ENCODE peak calls at places on chromosomes 3 and 15, in six cellular contexts. J is AG04450, C is body of pancreas, Z is stomach, W is left lung, L is neural progenitor cell. Q is an unnamed sample.

GRCh38 chr3:113148307-113148703 is 63.1 kb upstream of the BOC start:
- DNase-seq in J (no peak), C (no peak), Z (no peak), W (no peak), L (no peak), Q (no peak)

GRCh38 chr15:92021765-92022164 is 168.3 kb downstream of the SLCO3A1 start:
- DNase-seq in J (no peak), C (no peak), Z (no peak), W (no peak), L (no peak), Q (no peak)

GRCh38 chr15:90885432-90886290 is 1.4 kb downstream of the FES start:
- DNase-seq in J (peak), C (peak), Z (peak), W (peak), L (peak), Q (peak)

GRCh38 chr3:186216903-186217819 is 108.3 kb upstream of the ETV5 start:
- DNase-seq in J (no peak), C (no peak), Z (no peak), W (no peak), L (no peak), Q (no peak)

GRCh38 chr3:171108066-171108465 is 81.5 kb upstream of the SLC2A2 start:
- DNase-seq in J (no peak), C (no peak), Z (no peak), W (no peak), L (no peak), Q (no peak)

GRCh38 chr3:172885704-172886103 is 135.2 kb downstream of the ECT2 start:
- DNase-seq in J (no peak), C (no peak), Z (no peak), W (no peak), L (no peak), Q (no peak)

GRCh38 chr3:39349080-39349479 is 19.6 kb downstream of the CCR8 start:
- DNase-seq in J (no peak), C (no peak), Z (no peak), W (no peak), L (no peak), Q (no peak)

GRCh38 chr3:69444980-69445379 is 59.1 kb upstream of the FRMD4B start:
- DNase-seq in J (no peak), C (no peak), Z (no peak), W (no peak), L (no peak), Q (no peak)

GRCh38 chr15:101013769-101014223 is 94.6 kb downstream of the LRRK1 start:
- DNase-seq in J (no peak), C (no peak), Z (no peak), W (no peak), L (no peak), Q (no peak)

GRCh38 chr15:101014276-101014675 is 95.1 kb downstream of the LRRK1 start:
- DNase-seq in J (no peak), C (no peak), Z (no peak), W (no peak), L (no peak), Q (no peak)

GRCh38 chr15:101017041-101017754 is 98.0 kb downstream of the LRRK1 start:
- DNase-seq in J (no peak), C (no peak), Z (no peak), W (no peak), L (peak), Q (no peak)

GRCh38 chr15:101016581-101016980 is 97.4 kb downstream of the LRRK1 start:
- DNase-seq in J (no peak), C (no peak), Z (no peak), W (no peak), L (no peak), Q (no peak)

GRCh38 chr15:101014921-101015841 is 96.0 kb downstream of the LRRK1 start:
- DNase-seq in J (no peak), C (peak), Z (peak), W (peak), L (peak), Q (peak)
- TF ChIP-seq CTCF in J (peak), C (peak), Z (peak), W (peak), L (peak), Q (peak)

GRCh38 chr3:14432996-14433572 is 30.7 kb downstream of the SLC6A6 start:
- DNase-seq in J (no peak), C (no peak), Z (peak), W (no peak), L (no peak), Q (no peak)
- H3K27ac ChIP-seq in J (no peak), C (peak), Z (peak), W (peak), L (no peak), Q (peak)

GRCh38 chr3:136280961-136281360 is 30.8 kb downstream of the PCCB start:
- DNase-seq in J (no peak), C (no peak), Z (no peak), W (no peak), L (no peak), Q (no peak)

GRCh38 chr3:136279092-136279491 is 29.0 kb downstream of the PCCB start:
- DNase-seq in J (no peak), C (no peak), Z (no peak), W (no peak), L (no peak), Q (no peak)

GRCh38 chr3:136277634-136278033 is 27.5 kb downstream of the PCCB start:
- DNase-seq in J (no peak), C (peak), Z (no peak), W (no peak), L (peak), Q (no peak)

GRCh38 chr3:136277115-136277514 is 27.0 kb downstream of the PCCB start:
- DNase-seq in J (no peak), C (peak), Z (no peak), W (no peak), L (no peak), Q (no peak)

DNA sequence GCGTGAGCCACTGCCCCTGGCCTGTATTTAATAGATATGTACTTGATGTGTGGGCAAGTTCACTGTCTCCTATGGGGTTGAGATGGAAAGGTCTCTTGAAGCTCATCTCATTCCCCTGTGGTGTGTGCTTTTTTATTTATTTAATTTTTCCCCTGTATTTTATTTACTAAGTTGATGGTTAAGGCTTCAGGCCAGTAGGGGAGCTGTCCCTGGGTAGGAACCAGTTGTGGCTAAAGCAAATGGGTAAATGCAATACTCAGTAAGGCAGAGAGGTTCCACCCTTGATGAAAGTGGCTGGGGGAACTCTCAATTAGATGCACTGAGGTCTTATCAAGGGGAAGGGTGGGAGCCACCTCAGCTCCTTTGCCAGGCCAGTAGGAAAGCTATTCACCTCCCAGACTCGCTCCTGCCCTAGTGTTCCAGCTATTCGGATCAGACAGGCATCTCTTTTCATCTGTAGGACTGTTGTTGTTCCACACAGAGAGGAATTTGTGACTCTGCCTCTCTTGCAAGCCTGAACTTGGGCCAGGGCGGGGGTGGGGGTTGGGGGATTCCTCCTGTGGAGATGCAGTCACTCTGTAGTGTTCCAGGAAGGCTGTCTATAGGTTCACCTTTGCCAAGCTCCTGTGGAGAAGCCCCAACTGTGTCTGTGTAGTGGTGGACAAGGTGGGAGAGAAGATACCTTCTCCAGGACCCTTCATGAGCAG is 26.1 kb downstream of the PCCB start:
- DNase-seq in J (no peak), C (no peak), Z (no peak), W (no peak), L (no peak), Q (no peak)
- TF ChIP-seq CTCF in J (peak), C (no peak), Z (no peak), W (no peak), L (peak), Q (no peak)

DNA sequence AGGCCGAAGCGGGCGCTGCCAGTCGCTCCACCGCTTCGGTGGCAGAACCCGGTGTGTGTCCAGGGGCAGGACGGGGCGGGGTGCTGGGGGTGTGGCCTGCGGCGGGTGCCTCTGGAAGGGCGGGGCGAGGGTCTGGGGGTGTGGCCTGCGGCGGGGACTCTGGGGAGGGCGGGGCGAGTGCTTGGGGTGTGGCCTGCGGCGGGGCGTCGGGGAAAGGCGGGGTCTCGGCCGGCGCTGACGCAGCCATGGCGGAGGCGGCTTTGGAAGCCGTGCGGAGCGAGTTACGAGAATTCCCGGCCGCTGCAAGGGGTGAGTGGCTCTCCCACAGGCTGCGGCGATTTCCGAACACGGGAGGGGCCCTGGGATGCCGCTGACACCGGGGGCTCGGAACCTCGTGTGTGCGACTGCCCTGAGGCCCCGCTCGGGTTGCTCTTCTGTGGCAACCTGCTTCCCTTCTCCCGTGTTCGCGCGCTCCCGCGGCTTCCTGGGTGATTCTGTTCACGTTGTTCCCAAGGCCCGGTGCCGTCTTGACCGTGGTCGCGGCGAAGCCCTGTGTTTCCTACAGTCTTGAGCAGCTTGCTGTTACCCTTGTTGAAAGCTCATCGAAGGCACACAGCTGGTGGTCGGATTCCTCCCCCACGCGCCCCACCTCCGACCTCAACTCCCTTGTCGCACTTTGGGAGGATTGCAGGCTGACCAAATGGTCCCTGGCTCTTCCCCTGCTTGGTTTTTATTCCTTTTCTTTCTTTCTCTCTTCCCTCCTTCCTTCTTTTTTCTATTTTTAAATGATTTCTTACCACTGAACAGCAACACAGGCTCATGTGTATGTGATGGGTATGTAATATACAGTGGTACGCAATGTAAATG is at the start of gene JMJD7:
- DNase-seq in J (peak), C (peak), Z (peak), W (peak), L (peak), Q (peak)
- H3K27ac ChIP-seq in J (peak), C (peak), Z (peak), W (peak), L (no peak), Q (peak)

DNA sequence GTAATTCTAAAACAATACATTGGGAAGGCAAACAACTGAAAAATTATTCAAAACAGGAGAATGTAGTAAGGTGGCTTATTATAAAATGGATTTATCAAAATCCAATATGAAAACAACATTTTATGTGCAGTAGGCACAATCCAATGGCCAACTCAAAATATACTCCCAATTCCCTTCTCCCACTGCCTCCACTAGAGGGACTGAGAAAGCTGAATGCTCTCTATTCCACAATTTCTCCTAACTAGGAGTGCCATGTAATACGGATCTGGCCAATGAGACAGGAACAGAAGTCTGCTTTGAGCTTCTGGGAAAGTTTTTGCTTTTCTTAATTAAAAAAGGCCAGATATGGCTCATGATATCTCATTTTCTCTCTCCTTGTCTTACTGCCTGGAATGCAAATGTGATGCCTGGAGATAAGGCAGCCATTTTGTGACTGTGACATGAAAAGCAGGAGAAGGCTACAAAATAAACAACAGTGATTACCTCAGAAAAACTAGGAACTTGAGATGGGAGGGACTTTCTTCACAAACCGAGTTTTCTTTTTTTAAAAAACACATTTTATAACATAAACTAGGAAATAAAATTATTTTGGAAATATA is 18.8 kb upstream of the VGLL4 start:
- DNase-seq in J (no peak), C (no peak), Z (no peak), W (no peak), L (no peak), Q (no peak)
- TF ChIP-seq CTCF in J (peak), C (peak), Z (no peak), W (peak), L (peak), Q (no peak)

GRCh38 chr3:30615615-30616346 is 9.4 kb downstream of the TGFBR2 start:
- DNase-seq in J (no peak), C (no peak), Z (no peak), W (no peak), L (no peak), Q (no peak)
- H3K27ac ChIP-seq in J (no peak), C (no peak), Z (no peak), W (peak), L (no peak), Q (peak)

Q was measured in CD4-positive, alpha-beta T cell.